ENCODE peak calls at places on chromosome 3, in ten cellular contexts. A is body of pancreas, U is right lobe of liver, R is brain microvascular endothelial cell, K is tibial artery, Z is GM12864, V is IMR-90, P is fibroblast of pulmonary artery, F is lower lobe of right lung, X is fibroblast of lung. Q is an unnamed sample.

GRCh38 chr3:60086811-60087210 is 1037.0 kb upstream of the CFAP20DC start:
- DNase-seq in A (no peak), U (no peak), R (peak), K (no peak), Z (peak), V (peak), P (no peak), F (no peak), X (peak), Q (peak)

GRCh38 chr3:72187131-72187530 is 402.2 kb upstream of the PROK2 start:
- DNase-seq in A (no peak), U (no peak), R (no peak), K (no peak), Z (no peak), V (no peak), P (no peak), F (no peak), X (peak), Q (peak)

GRCh38 chr3:10775828-10776227 is 40.2 kb upstream of the SLC6A11 start:
- DNase-seq in A (no peak), U (no peak), R (no peak), K (no peak), Z (no peak), V (no peak), P (no peak), F (no peak), X (no peak), Q (no peak)

GRCh38 chr3:123372789-123373534 is 75.9 kb downstream of the ADCY5 start:
- DNase-seq in A (no peak), U (no peak), R (no peak), K (no peak), Z (no peak), V (no peak), P (no peak), F (no peak), X (no peak), Q (no peak)

GRCh38 chr3:48999085-48999858 is 7.9 kb upstream of the WDR6 start:
- DNase-seq in A (no peak), U (no peak), R (no peak), K (no peak), Z (no peak), V (no peak), P (no peak), F (no peak), X (no peak), Q (no peak)

GRCh38 chr3:99384596-99384995 is 253.8 kb upstream of the COL8A1 start:
- DNase-seq in A (no peak), U (no peak), R (peak), K (no peak), Z (no peak), V (peak), P (no peak), F (no peak), X (no peak), Q (peak)

GRCh38 chr3:187473778-187474406 is 105.7 kb downstream of the RTP4 start:
- DNase-seq in A (no peak), U (no peak), R (no peak), K (no peak), Z (no peak), V (no peak), P (peak), F (no peak), X (peak), Q (peak)

GRCh38 chr3:48592519-48593087 is 2.5 kb downstream of the COL7A1 start:
- DNase-seq in A (no peak), U (no peak), R (no peak), K (no peak), Z (no peak), V (peak), P (no peak), F (no peak), X (no peak), Q (no peak)

GRCh38 chr3:159839561-159840379 is 148.9 kb upstream of the IL12A start:
- DNase-seq in A (no peak), U (no peak), R (no peak), K (no peak), Z (no peak), V (no peak), P (no peak), F (peak), X (peak), Q (no peak)

GRCh38 chr3:12138044-12138443 is 20.7 kb downstream of the TIMP4 start:
- DNase-seq in A (peak), U (peak), R (no peak), K (peak), Z (no peak), V (peak), P (peak), F (no peak), X (peak), Q (peak)

GRCh38 chr3:182490601-182491485 is 302.5 kb upstream of the ATP11B start:
- DNase-seq in A (peak), U (no peak), R (no peak), K (no peak), Z (no peak), V (no peak), P (peak), F (no peak), X (peak), Q (peak)

GRCh38 chr3:48270306-48270705 is 29.4 kb downstream of the ZNF589 start:
- DNase-seq in A (no peak), U (no peak), R (no peak), K (no peak), Z (no peak), V (no peak), P (no peak), F (no peak), X (no peak), Q (no peak)

GRCh38 chr3:166444336-166444735 is 607.1 kb upstream of the BCHE start:
- DNase-seq in A (no peak), U (no peak), R (no peak), K (no peak), Z (no peak), V (peak), P (no peak), F (no peak), X (no peak), Q (no peak)

GRCh38 chr3:126125341-126125740 is 41.4 kb upstream of the SLC41A3 start:
- DNase-seq in A (peak), U (peak), R (no peak), K (peak), Z (no peak), V (no peak), P (no peak), F (peak), X (no peak), Q (no peak)

GRCh38 chr3:179768080-179768479 is 115.2 kb downstream of the USP13 start:
- DNase-seq in A (peak), U (no peak), R (peak), K (no peak), Z (no peak), V (peak), P (peak), F (no peak), X (peak), Q (peak)

GRCh38 chr3:139319428-139320402 is 24.1 kb upstream of the MRPS22 start:
- DNase-seq in A (peak), U (no peak), R (no peak), K (no peak), Z (no peak), V (no peak), P (peak), F (no peak), X (peak), Q (peak)

GRCh38 chr3:149245738-149246451 is 24.3 kb upstream of the CP start:
- DNase-seq in A (no peak), U (no peak), R (peak), K (no peak), Z (no peak), V (peak), P (peak), F (no peak), X (peak), Q (peak)

GRCh38 chr3:58578873-58579272 is 1.7 kb upstream of the FAM107A start:
- DNase-seq in A (no peak), U (no peak), R (no peak), K (no peak), Z (no peak), V (no peak), P (no peak), F (no peak), X (no peak), Q (no peak)

GRCh38 chr3:174620138-174620537 is 239.0 kb upstream of the NAALADL2 start:
- DNase-seq in A (no peak), U (no peak), R (no peak), K (no peak), Z (no peak), V (no peak), P (peak), F (no peak), X (peak), Q (peak)

GRCh38 chr3:179486806-179487205 is 35.5 kb upstream of the GNB4 start:
- DNase-seq in A (no peak), U (no peak), R (no peak), K (no peak), Z (no peak), V (no peak), P (no peak), F (no peak), X (no peak), Q (no peak)

GRCh38 chr3:135967867-135968266 is 2.3 kb downstream of the PPP2R3A start:
- DNase-seq in A (no peak), U (no peak), R (no peak), K (no peak), Z (no peak), V (no peak), P (no peak), F (no peak), X (no peak), Q (no peak)

GRCh38 chr3:135966349-135966695 is 794 bp downstream of the PPP2R3A start:
- DNase-seq in A (no peak), U (no peak), R (no peak), K (no peak), Z (no peak), V (no peak), P (peak), F (no peak), X (peak), Q (peak)

GRCh38 chr3:135965129-135965505 is 411 bp upstream of the PPP2R3A start:
- DNase-seq in A (no peak), U (no peak), R (peak), K (no peak), Z (no peak), V (peak), P (no peak), F (no peak), X (no peak), Q (no peak)

GRCh38 chr3:135965506-135966348 is at the start of gene PPP2R3A:
- DNase-seq in A (peak), U (peak), R (peak), K (peak), Z (no peak), V (peak), P (peak), F (peak), X (peak), Q (peak)

GRCh38 chr3:135966875-135967274 is 1.3 kb downstream of the PPP2R3A start:
- DNase-seq in A (no peak), U (no peak), R (no peak), K (no peak), Z (no peak), V (no peak), P (no peak), F (no peak), X (no peak), Q (no peak)
- H3K4me3 ChIP-seq in A (peak), U (peak), R (peak), K (peak), Z (no peak), V (peak), P (peak), F (peak), X (peak), Q (peak)

DNA sequence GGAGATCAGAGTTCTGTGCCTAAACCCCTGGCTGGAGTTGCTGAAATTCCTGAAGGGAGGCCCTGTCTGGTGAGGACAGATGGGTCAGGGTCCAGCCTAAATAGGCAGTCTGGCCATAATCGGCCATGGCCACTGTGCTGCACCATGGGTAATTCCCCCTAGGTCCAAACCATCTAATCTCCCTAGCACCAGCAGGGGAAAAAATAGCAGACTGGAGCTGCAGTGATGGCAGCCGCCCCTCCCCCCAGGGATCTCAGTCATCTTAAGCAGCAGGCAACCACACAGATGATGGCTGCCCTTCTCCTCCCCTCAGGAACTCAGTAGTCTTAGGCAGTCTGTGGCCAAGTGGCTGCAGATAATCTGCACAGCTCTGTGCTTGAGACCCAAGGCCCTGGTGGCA is 68.4 kb upstream of the CD96 start:
- DNase-seq in A (no peak), U (no peak), R (no peak), K (no peak), Z (no peak), V (no peak), P (no peak), F (no peak), X (no peak), Q (no peak)
- TF ChIP-seq CTCF in A (no peak), U (no peak), R (peak), K (no peak), Z (no peak), V (no peak), P (no peak), F (no peak), X (no peak), Q (no peak)

GRCh38 chr3:188729422-188729821 is 442.3 kb upstream of the TPRG1 start:
- DNase-seq in A (no peak), U (no peak), R (no peak), K (no peak), Z (no peak), V (no peak), P (no peak), F (no peak), X (no peak), Q (no peak)
- H3K4me3 ChIP-seq in A (no peak), U (no peak), R (no peak), K (no peak), Z (no peak), V (no peak), P (no peak), F (no peak), X (no peak), Q (no peak)

GRCh38 chr3:157182879-157183278 is 22.9 kb upstream of the CCNL1 start:
- DNase-seq in A (no peak), U (no peak), R (peak), K (no peak), Z (no peak), V (peak), P (no peak), F (no peak), X (no peak), Q (peak)
- TF ChIP-seq CTCF in A (no peak), U (no peak), R (peak), K (no peak), Z (no peak), V (peak), P (no peak), F (no peak), X (no peak), Q (peak)

GRCh38 chr3:151278223-151278622 is at the start of gene P2RY14:
- DNase-seq in A (no peak), U (no peak), R (no peak), K (no peak), Z (no peak), V (no peak), P (no peak), F (no peak), X (no peak), Q (no peak)
- H3K4me3 ChIP-seq in A (no peak), U (no peak), R (no peak), K (no peak), Z (no peak), V (no peak), P (no peak), F (no peak), X (no peak), Q (no peak)

GRCh38 chr3:53175613-53176537 is 14.9 kb downstream of the PRKCD start:
- DNase-seq in A (no peak), U (no peak), R (no peak), K (no peak), Z (no peak), V (peak), P (no peak), F (no peak), X (no peak), Q (peak)

GRCh38 chr3:53173107-53173506 is 12.1 kb downstream of the PRKCD start:
- DNase-seq in A (no peak), U (no peak), R (no peak), K (no peak), Z (no peak), V (no peak), P (no peak), F (no peak), X (no peak), Q (no peak)

GRCh38 chr3:53171827-53172505 is 11.0 kb downstream of the PRKCD start:
- DNase-seq in A (no peak), U (no peak), R (no peak), K (no peak), Z (no peak), V (no peak), P (no peak), F (no peak), X (no peak), Q (no peak)

GRCh38 chr3:53171109-53171453 is 10.1 kb downstream of the PRKCD start:
- DNase-seq in A (no peak), U (no peak), R (no peak), K (no peak), Z (no peak), V (no peak), P (no peak), F (no peak), X (no peak), Q (no peak)

DNA sequence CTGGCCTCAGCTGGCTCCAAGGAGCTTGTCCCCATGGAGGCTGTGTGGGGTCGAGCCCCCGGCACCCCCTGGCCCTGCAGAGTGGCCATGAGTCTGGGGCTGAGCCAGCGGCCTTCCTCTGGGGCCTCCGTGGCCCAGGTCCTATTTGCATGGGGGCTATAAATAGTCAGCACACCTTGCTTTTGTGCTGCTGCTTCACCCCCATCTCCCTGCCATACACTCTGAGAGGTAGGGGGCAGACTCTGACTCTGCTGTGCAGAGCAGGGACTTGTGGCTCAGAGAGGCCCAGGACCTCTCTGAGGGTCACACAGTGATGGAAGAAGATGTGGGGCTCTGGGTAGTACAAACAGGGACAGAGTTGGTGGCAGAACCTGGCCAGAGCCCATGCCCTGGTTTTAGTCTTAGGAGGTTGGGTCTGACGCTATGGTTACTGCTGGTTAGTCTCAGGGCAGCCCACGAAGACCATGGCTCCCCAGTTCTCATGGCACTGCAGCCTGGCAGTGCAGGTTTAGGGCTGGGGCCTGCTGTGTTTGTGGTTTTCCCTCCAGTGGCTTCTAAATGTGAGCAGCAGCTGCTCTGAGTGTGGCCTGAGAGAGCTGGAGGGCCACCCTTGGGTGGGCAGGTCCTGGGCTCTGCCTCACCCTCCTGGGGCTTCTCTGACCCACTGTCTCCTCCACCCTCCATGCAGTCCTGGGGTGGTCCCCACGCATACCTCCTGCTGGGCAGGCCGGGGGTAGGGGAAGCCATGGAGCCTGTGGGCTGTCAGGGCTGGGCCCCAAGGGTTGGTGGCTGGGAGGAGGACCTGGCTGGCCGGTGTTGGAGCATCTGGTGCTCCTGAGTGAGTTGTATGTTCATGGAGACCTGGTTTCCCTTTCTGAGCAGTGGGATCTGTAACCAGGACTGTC is 13.6 kb downstream of the PRKCD start:
- DNase-seq in A (no peak), U (no peak), R (no peak), K (no peak), Z (no peak), V (no peak), P (no peak), F (no peak), X (no peak), Q (no peak)
- TF ChIP-seq CTCF in A (no peak), U (no peak), R (no peak), K (no peak), Z (peak), V (no peak), P (no peak), F (no peak), X (no peak), Q (no peak)

GRCh38 chr3:196632033-196632751 is 7.3 kb upstream of the NRROS start:
- DNase-seq in A (peak), U (peak), R (peak), K (peak), Z (peak), V (peak), P (peak), F (peak), X (peak), Q (peak)

GRCh38 chr3:196634224-196634623 is 5.3 kb upstream of the NRROS start:
- DNase-seq in A (peak), U (no peak), R (no peak), K (no peak), Z (no peak), V (no peak), P (no peak), F (no peak), X (no peak), Q (no peak)

GRCh38 chr3:196631655-196632032 is 7.8 kb upstream of the NRROS start:
- DNase-seq in A (no peak), U (no peak), R (no peak), K (no peak), Z (no peak), V (no peak), P (no peak), F (no peak), X (no peak), Q (no peak)

GRCh38 chr3:196634851-196635250 is 4.6 kb upstream of the NRROS start:
- DNase-seq in A (no peak), U (no peak), R (no peak), K (no peak), Z (no peak), V (no peak), P (no peak), F (no peak), X (no peak), Q (no peak)

DNA sequence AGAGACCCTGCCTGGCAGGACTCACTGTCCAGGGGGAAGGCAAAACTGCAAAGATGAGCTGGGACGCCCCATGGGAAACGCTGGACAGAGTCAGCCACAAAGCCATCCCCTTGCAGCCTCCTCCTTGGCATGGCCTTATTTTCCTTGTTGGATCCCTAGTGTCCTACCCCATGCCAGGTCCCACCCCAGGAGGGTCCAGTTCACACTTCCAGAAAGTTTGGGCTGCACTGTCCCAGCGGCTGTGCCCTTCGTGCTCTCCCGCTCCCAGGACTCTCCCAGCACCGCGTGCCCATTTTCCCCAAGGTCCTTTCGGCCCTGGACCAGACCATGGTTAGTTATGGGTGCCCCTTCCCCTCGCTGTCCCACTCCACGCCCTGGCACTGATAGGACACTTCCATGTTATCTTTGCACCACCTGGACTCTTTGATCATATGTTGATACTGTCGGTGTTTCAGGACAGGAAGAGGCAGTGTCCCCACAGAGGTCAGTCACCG is 5.8 kb upstream of the NRROS start:
- DNase-seq in A (no peak), U (no peak), R (no peak), K (no peak), Z (no peak), V (no peak), P (no peak), F (no peak), X (no peak), Q (no peak)
- H3K4me3 ChIP-seq in A (no peak), U (no peak), R (no peak), K (no peak), Z (peak), V (no peak), P (no peak), F (peak), X (no peak), Q (no peak)

GRCh38 chr3:71006810-71007785 is 576.4 kb downstream of the FOXP1 start:
- DNase-seq in A (peak), U (no peak), R (no peak), K (no peak), Z (no peak), V (no peak), P (peak), F (no peak), X (peak), Q (peak)
- TF ChIP-seq CTCF in A (peak), U (peak), R (peak), K (peak), Z (peak), V (peak), P (peak), F (peak), X (peak), Q (no peak)

DNA sequence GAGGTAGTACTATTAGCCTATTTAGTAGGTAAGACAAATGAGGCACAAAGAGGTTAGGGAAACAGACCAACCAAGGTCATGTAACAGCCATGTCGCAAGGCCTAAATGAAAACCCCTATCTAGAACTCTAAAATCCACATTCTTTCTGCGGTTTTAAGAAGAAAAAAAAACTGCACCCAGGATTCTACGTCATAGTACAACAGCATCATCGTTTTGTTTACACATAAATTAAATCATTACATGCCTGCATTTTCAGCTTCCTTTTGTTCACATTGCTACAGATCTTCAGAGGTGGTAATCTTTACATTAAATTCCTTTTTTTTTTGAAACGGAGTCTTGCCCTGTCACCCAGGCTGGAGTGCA is 548 bp upstream of the PSMD6 start:
- DNase-seq in A (no peak), U (no peak), R (no peak), K (no peak), Z (no peak), V (peak), P (peak), F (no peak), X (peak), Q (peak)
- H3K4me3 ChIP-seq in A (no peak), U (no peak), R (no peak), K (peak), Z (peak), V (no peak), P (no peak), F (peak), X (peak), Q (no peak)

GRCh38 chr3:164113406-164114332 is 964.6 kb downstream of the SI start:
- DNase-seq in A (no peak), U (no peak), R (no peak), K (no peak), Z (no peak), V (no peak), P (no peak), F (no peak), X (no peak), Q (no peak)
- TF ChIP-seq CTCF in A (no peak), U (no peak), R (no peak), K (no peak), Z (no peak), V (no peak), P (no peak), F (no peak), X (no peak), Q (no peak)